ENCODE peak calls at places on chromosomes 2 and 18, in five cellular contexts. One of them, this sample, is unnamed. For H3K4me1, the result is how much of the 10 kb centered on the place peaks cover.

GRCh38 chr18:51506811-51507210 is 309.3 kb upstream of the MEX3C start:
- DNase-seq in endodermal cell: no peak
- DNase-seq in Panc1: no peak
- DNase-seq in Peyer's patch: no peak
- DNase-seq in PC-9: no peak
- DNase-seq in this sample: no peak

GRCh38 chr2:235587202-235587601 is 93.4 kb downstream of the AGAP1 start:
- DNase-seq in endodermal cell: no peak
- DNase-seq in Panc1: no peak
- DNase-seq in Peyer's patch: no peak
- DNase-seq in PC-9: no peak
- DNase-seq in this sample: no peak

GRCh38 chr2:71699428-71699827 is 246.1 kb downstream of the DYSF start:
- DNase-seq in endodermal cell: no peak
- DNase-seq in Panc1: no peak
- DNase-seq in Peyer's patch: no peak
- DNase-seq in PC-9: no peak
- DNase-seq in this sample: no peak

GRCh38 chr2:118992740-118993391 is 50.9 kb downstream of the MARCO start:
- DNase-seq in endodermal cell: no peak
- DNase-seq in Panc1: no peak
- DNase-seq in Peyer's patch: no peak
- DNase-seq in PC-9: peak
- DNase-seq in this sample: peak

GRCh38 chr2:73128841-73129535 is 16.2 kb upstream of the RAB11FIP5 start:
- DNase-seq in endodermal cell: no peak
- DNase-seq in Panc1: no peak
- DNase-seq in Peyer's patch: no peak
- DNase-seq in PC-9: no peak
- DNase-seq in this sample: no peak

GRCh38 chr2:238085899-238086298 is 14.2 kb upstream of the ESPNL start:
- DNase-seq in endodermal cell: no peak
- DNase-seq in Panc1: no peak
- DNase-seq in Peyer's patch: no peak
- DNase-seq in PC-9: no peak
- DNase-seq in this sample: no peak

GRCh38 chr18:9739516-9739915 is 31.4 kb downstream of the RAB31 start:
- DNase-seq in endodermal cell: peak
- DNase-seq in Panc1: no peak
- DNase-seq in Peyer's patch: no peak
- DNase-seq in PC-9: peak
- DNase-seq in this sample: no peak

GRCh38 chr18:36086186-36086585 is 18.8 kb upstream of the RPRD1A start:
- DNase-seq in endodermal cell: no peak
- DNase-seq in Panc1: no peak
- DNase-seq in Peyer's patch: no peak
- DNase-seq in PC-9: no peak
- DNase-seq in this sample: no peak

GRCh38 chr2:71893646-71894045 is 254.0 kb downstream of the CYP26B1 start:
- DNase-seq in endodermal cell: peak
- DNase-seq in Panc1: no peak
- DNase-seq in Peyer's patch: no peak
- DNase-seq in PC-9: no peak
- DNase-seq in this sample: no peak

GRCh38 chr2:219574509-219575311 is 2.6 kb downstream of the INHA start:
- DNase-seq in endodermal cell: no peak
- DNase-seq in Panc1: no peak
- DNase-seq in Peyer's patch: no peak
- DNase-seq in PC-9: no peak
- DNase-seq in this sample: no peak

GRCh38 chr2:61282104-61282590 is 120.2 kb downstream of the C2orf74 start:
- DNase-seq in endodermal cell: no peak
- DNase-seq in Panc1: no peak
- DNase-seq in Peyer's patch: no peak
- DNase-seq in PC-9: no peak
- DNase-seq in this sample: no peak

GRCh38 chr2:241002275-241003046 is 4.0 kb downstream of the SNED1 start:
- DNase-seq in endodermal cell: peak
- DNase-seq in Panc1: no peak
- DNase-seq in Peyer's patch: peak
- DNase-seq in PC-9: no peak
- DNase-seq in this sample: no peak

GRCh38 chr18:67072789-67073188 is 443.7 kb downstream of the DSEL start:
- DNase-seq in endodermal cell: no peak
- DNase-seq in Panc1: no peak
- DNase-seq in Peyer's patch: no peak
- DNase-seq in PC-9: no peak
- DNase-seq in this sample: no peak

GRCh38 chr2:200300065-200300464 is 6.4 kb upstream of the SPATS2L start:
- DNase-seq in endodermal cell: no peak
- DNase-seq in Panc1: no peak
- DNase-seq in Peyer's patch: no peak
- DNase-seq in PC-9: no peak
- DNase-seq in this sample: no peak

GRCh38 chr2:96470636-96471035 is 34.5 kb downstream of the NEURL3 start:
- DNase-seq in endodermal cell: peak
- DNase-seq in Panc1: no peak
- DNase-seq in Peyer's patch: peak
- DNase-seq in PC-9: no peak
- DNase-seq in this sample: no peak

GRCh38 chr2:26421961-26422360 is 20.2 kb downstream of the DRC1 start:
- DNase-seq in endodermal cell: no peak
- DNase-seq in Panc1: no peak
- DNase-seq in Peyer's patch: no peak
- DNase-seq in PC-9: no peak
- DNase-seq in this sample: no peak

DNA sequence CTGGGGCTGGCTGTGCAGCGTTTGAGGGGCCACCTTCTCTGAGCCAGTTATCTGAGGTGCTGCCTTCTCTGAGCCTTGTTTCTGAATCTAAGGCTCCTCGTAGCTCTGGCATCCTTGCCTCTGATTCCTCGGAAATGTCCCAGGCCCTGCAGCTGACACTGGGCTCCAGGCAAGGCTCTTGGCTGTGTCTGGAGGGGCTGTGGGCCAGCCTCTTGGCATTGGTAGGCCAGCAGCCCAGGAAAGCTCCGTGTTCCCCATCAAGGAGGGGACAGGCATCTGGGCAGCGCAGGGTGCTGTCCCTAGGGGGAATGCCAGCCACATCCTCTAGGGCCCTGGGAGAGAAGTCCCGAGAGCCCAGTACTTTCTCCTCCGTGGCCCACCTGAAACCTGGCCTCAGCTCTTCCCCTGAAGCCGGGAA is 40.7 kb upstream of the TAF1B start:
- DNase-seq in endodermal cell: peak
- DNase-seq in Panc1: no peak
- DNase-seq in Peyer's patch: no peak
- DNase-seq in PC-9: peak
- DNase-seq in this sample: no peak
- H3K4me1 ChIP-seq in endodermal cell: under half
- H3K4me1 ChIP-seq in Panc1: under half
- H3K4me1 ChIP-seq in Peyer's patch: under half
- H3K4me1 ChIP-seq in PC-9: half or more
- H3K4me1 ChIP-seq in this sample: under half

GRCh38 chr2:85590950-85591349 is 4.6 kb upstream of the RNF181 start:
- DNase-seq in endodermal cell: no peak
- DNase-seq in Panc1: no peak
- DNase-seq in Peyer's patch: no peak
- DNase-seq in PC-9: no peak
- DNase-seq in this sample: no peak

GRCh38 chr2:85585781-85586105 is 1.5 kb downstream of the VAMP5 start:
- DNase-seq in endodermal cell: no peak
- DNase-seq in Panc1: no peak
- DNase-seq in Peyer's patch: no peak
- DNase-seq in PC-9: no peak
- DNase-seq in this sample: no peak

GRCh38 chr2:85589982-85590791 is 5.4 kb upstream of the RNF181 start:
- DNase-seq in endodermal cell: no peak
- DNase-seq in Panc1: no peak
- DNase-seq in Peyer's patch: no peak
- DNase-seq in PC-9: no peak
- DNase-seq in this sample: peak

GRCh38 chr2:85589166-85589565 is 4.9 kb downstream of the VAMP5 start:
- DNase-seq in endodermal cell: no peak
- DNase-seq in Panc1: no peak
- DNase-seq in Peyer's patch: no peak
- DNase-seq in PC-9: no peak
- DNase-seq in this sample: no peak

GRCh38 chr2:85588218-85589044 is 4.2 kb downstream of the VAMP5 start:
- DNase-seq in endodermal cell: no peak
- DNase-seq in Panc1: no peak
- DNase-seq in Peyer's patch: no peak
- DNase-seq in PC-9: no peak
- DNase-seq in this sample: no peak
- H3K4me1 ChIP-seq in endodermal cell: under half
- H3K4me1 ChIP-seq in Panc1: under half
- H3K4me1 ChIP-seq in Peyer's patch: under half
- H3K4me1 ChIP-seq in PC-9: under half
- H3K4me1 ChIP-seq in this sample: half or more

GRCh38 chr2:130370490-130370889 is 14.6 kb downstream of the PTPN18 start:
- DNase-seq in endodermal cell: no peak
- DNase-seq in Panc1: no peak
- DNase-seq in Peyer's patch: peak
- DNase-seq in PC-9: no peak
- DNase-seq in this sample: no peak
- H3K4me1 ChIP-seq in endodermal cell: under half
- H3K4me1 ChIP-seq in Panc1: under half
- H3K4me1 ChIP-seq in Peyer's patch: under half
- H3K4me1 ChIP-seq in PC-9: under half
- H3K4me1 ChIP-seq in this sample: under half

DNA sequence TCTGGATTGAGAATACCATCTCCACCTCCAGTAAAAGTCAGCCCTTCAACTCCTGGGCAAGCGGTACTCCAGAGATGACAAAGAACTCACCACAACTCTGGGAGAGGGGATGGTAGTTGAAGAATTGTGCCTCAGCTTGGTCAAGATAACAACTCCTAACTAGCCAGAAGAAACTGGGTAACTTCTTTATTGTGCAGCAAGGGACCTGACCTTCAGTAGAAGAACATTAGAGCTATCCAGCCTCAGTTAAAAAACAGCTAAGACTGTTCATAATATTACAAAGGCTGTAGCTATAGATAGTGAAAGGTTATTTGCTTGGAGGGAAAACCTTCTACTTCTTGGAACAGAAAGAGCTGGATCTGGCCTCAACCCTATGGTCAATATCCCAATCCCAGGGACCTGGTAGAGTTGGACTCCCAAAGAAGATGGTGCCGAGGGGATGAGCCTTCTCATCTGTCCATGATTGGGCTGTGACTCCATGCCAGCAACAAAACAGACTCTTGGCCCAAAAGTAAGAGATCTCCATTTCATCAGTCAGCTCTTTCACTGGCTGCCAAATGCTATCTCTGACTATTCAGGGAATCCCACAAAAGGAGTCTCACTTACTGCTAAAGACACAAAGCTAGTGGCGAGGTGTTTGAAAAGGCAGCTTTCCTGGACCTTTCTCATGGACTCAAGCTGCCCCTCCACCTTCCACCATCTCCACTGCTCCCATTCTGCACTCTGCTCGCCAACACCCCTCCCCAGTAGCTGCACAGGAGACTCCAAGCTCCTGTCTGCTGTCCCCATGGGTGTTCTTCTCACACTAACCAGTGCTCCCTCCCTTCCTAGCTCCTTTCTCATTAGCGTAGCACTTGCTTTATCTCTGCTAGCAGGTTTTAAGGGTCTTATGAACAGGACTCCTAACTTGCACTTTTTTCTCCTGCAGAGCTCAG is 145.8 kb downstream of the CAPN13 start:
- DNase-seq in endodermal cell: no peak
- DNase-seq in Panc1: no peak
- DNase-seq in Peyer's patch: no peak
- DNase-seq in PC-9: peak
- DNase-seq in this sample: no peak
- H3K4me1 ChIP-seq in endodermal cell: under half
- H3K4me1 ChIP-seq in Panc1: under half
- H3K4me1 ChIP-seq in Peyer's patch: under half
- H3K4me1 ChIP-seq in PC-9: under half
- H3K4me1 ChIP-seq in this sample: under half

GRCh38 chr2:174967693-174968260 is 37.4 kb downstream of the CHN1 start:
- DNase-seq in endodermal cell: no peak
- DNase-seq in Panc1: no peak
- DNase-seq in Peyer's patch: no peak
- DNase-seq in PC-9: no peak
- DNase-seq in this sample: no peak
- H3K4me1 ChIP-seq in endodermal cell: under half
- H3K4me1 ChIP-seq in Panc1: under half
- H3K4me1 ChIP-seq in Peyer's patch: under half
- H3K4me1 ChIP-seq in PC-9: under half
- H3K4me1 ChIP-seq in this sample: under half

DNA sequence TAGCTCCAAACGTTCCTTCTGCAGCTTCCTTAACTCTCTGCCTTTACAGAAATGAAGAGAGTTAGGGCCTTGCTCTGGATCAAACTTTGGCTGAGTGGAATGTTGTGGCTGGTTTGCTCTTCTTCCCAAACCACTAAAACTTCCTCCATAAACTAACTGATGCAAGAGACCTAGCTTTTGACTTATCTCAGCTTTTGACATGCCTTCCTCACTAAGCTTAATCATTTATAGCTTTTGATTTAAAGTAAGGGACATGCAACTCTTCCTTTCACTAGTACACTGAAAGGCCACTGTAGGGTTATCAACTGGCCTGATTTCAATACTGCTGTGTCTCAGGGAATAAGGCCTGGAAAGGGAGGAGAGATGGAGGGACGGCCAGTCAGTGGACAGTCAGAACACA is 8.3 kb downstream of the PXDN start:
- DNase-seq in endodermal cell: peak
- DNase-seq in Panc1: no peak
- DNase-seq in Peyer's patch: no peak
- DNase-seq in PC-9: peak
- DNase-seq in this sample: no peak
- H3K4me1 ChIP-seq in endodermal cell: under half
- H3K4me1 ChIP-seq in Panc1: under half
- H3K4me1 ChIP-seq in Peyer's patch: under half
- H3K4me1 ChIP-seq in PC-9: under half
- H3K4me1 ChIP-seq in this sample: half or more

GRCh38 chr18:11982981-11983380 is 1.7 kb downstream of the IMPA2 start:
- DNase-seq in endodermal cell: no peak
- DNase-seq in Panc1: no peak
- DNase-seq in Peyer's patch: no peak
- DNase-seq in PC-9: no peak
- DNase-seq in this sample: no peak
- H3K4me1 ChIP-seq in endodermal cell: under half
- H3K4me1 ChIP-seq in Panc1: under half
- H3K4me1 ChIP-seq in Peyer's patch: under half
- H3K4me1 ChIP-seq in PC-9: under half
- H3K4me1 ChIP-seq in this sample: under half

This sample was measured in SJSA1.